ENCODE peak calls at places on chromosomes 7 and 10, in six cellular contexts. V is lower lobe of right lung; S is HCT116; M is mammary epithelial cell; L is CD4-positive, alpha-beta T cell; P is CD8-positive, alpha-beta T cell. X is an unnamed sample.

GRCh38 chr10:21458496-21458895 is 67.0 kb downstream of the SKIDA1 start:
- DNase-seq in V (no peak), M (no peak), S (no peak), L (no peak), P (no peak), X (no peak)

GRCh38 chr7:79897166-79897565 is 237.5 kb upstream of the GNAI1 start:
- DNase-seq in V (no peak), P (no peak), L (no peak), S (no peak), M (no peak), X (no peak)

GRCh38 chr10:118841881-118842605 is 87.3 kb upstream of the CACUL1 start:
- DNase-seq in V (no peak), L (no peak), P (no peak), S (no peak), M (no peak), X (no peak)

GRCh38 chr7:142887282-142888015 is 1.9 kb upstream of the TRPV6 start:
- DNase-seq in S (no peak), P (no peak), L (no peak), M (no peak), V (no peak), X (no peak)

GRCh38 chr10:59508296-59508695 is 145.9 kb upstream of the FAM13C start:
- DNase-seq in M (peak), S (peak), L (no peak), P (no peak), V (no peak), X (no peak)

GRCh38 chr10:13716161-13717071 is 129.7 kb downstream of the PRPF18 start:
- DNase-seq in S (no peak), V (no peak), L (no peak), M (no peak), P (no peak), X (no peak)

GRCh38 chr10:29795856-29796255 is 161.1 kb upstream of the SVIL start:
- DNase-seq in M (peak), S (no peak), P (no peak), L (no peak), V (no peak), X (no peak)

GRCh38 chr7:104643587-104644217 is 315.3 kb downstream of the LHFPL3 start:
- DNase-seq in M (peak), V (no peak), S (peak), P (no peak), L (no peak), X (no peak)

GRCh38 chr7:108103566-108104298 is 26.4 kb downstream of the LAMB4 start:
- DNase-seq in P (no peak), L (no peak), M (no peak), V (no peak), S (no peak), X (no peak)

GRCh38 chr7:34851431-34851830 is 185.9 kb downstream of the DPY19L1 start:
- DNase-seq in S (no peak), P (no peak), M (no peak), L (no peak), V (no peak), X (no peak)

GRCh38 chr7:585229-585711 is 65.6 kb upstream of the PDGFA start:
- DNase-seq in L (no peak), V (peak), M (no peak), S (no peak), P (no peak), X (no peak)

GRCh38 chr10:66651308-66652082 is 274.3 kb upstream of the LRRTM3 start:
- DNase-seq in V (no peak), M (no peak), P (no peak), L (no peak), S (no peak), X (no peak)

GRCh38 chr10:29804025-29804852 is 169.5 kb upstream of the SVIL start:
- DNase-seq in L (no peak), P (no peak), S (peak), V (peak), M (peak), X (peak)

GRCh38 chr7:157550300-157551275 is 213.8 kb downstream of the DNAJB6 start:
- DNase-seq in S (no peak), V (peak), M (no peak), L (no peak), P (no peak), X (no peak)

GRCh38 chr10:131982185-131982756 is 548 bp upstream of the BNIP3 start:
- DNase-seq in V (no peak), S (no peak), L (no peak), P (no peak), M (no peak), X (no peak)

DNA sequence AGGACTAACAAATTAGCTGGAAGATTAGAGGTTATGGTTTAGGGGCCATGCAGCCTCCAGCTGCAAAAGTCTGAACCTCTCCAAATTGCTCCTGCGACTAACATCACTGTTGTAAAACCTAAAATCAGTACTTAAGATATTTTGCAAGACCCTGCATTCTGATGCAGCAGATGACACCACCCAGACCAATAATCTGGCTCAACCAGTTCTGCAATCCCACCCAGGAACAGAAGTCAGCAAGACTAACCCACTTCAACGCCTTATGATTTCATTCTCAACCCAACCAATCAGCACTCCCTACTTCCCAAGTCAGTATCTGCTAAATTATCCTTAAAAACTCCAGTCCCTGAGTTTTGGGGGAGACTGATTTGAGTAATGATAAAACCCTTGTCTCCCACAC is 250.8 kb upstream of the MBL2 start:
- DNase-seq in S (no peak), L (no peak), P (no peak), M (no peak), V (no peak), X (no peak)
- H3K27ac ChIP-seq in S (no peak), L (no peak), P (no peak), M (no peak), V (no peak), X (no peak)

GRCh38 chr7:121000091-121000983 is 11.8 kb downstream of the CPED1 start:
- DNase-seq in S (no peak), P (no peak), L (no peak), M (no peak), V (no peak), X (no peak)
- H3K27ac ChIP-seq in S (no peak), P (no peak), L (no peak), M (no peak), V (peak), X (no peak)

GRCh38 chr10:3684891-3685290 is 100.1 kb downstream of the KLF6 start:
- DNase-seq in P (no peak), S (no peak), V (no peak), M (no peak), L (no peak), X (no peak)

GRCh38 chr10:3691482-3691881 is 93.5 kb downstream of the KLF6 start:
- DNase-seq in M (no peak), V (no peak), P (no peak), S (no peak), L (no peak), X (no peak)

GRCh38 chr10:3689871-3690510 is 95.0 kb downstream of the KLF6 start:
- DNase-seq in M (peak), L (no peak), V (no peak), P (no peak), S (no peak), X (no peak)

GRCh38 chr10:3685385-3685784 is 99.6 kb downstream of the KLF6 start:
- DNase-seq in L (no peak), M (no peak), S (no peak), V (no peak), P (no peak), X (no peak)

DNA sequence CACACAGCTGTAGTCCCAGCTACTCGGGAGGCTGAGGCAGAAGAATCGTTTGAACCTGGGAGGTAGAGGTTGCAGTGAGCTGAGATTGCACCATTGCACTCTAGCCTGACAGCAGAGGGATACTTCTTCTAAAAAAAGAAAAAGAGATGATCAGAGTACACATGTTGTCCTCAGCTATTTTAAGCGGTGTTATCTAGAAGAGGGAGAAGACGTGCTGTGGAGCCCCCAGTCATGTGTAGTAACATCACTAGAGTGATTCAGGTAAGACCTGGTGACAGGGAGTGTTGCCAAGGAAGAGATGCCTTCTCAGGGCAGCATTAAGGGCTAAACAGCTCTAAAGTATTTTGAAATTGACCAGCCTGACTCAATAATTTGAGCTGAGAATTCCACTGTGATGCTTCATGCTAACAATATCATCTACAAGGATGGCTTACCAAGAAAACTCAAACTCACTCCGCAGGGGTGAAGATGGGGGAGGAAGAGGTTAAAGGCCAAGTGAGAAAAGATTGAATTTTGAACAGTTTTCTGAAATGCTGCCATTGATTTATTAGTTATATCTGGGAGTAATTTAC is 97.4 kb downstream of the KLF6 start:
- DNase-seq in S (no peak), V (no peak), M (no peak), L (no peak), P (no peak), X (no peak)
- H3K27ac ChIP-seq in S (no peak), V (no peak), M (no peak), L (no peak), P (no peak), X (no peak)

DNA sequence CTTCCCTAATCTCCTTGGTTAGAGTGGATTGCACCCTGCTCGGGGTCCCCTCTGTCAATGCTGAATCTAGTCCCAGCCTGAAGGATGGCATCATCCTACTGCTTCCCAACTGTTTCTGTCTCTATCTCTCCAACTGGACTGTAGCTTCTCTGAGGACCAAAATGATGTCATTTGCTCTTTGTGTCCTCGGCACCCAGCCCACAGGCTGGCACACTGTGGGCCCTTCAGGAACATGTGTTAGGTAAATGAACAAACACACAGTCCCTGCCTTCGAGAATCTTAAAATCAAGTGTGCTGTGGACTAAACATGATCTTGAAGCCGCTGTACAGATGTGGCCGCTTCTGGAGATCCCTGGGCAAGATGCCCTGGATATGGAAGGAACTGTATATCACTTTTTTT is 5.0 kb upstream of the CDH23 start:
- DNase-seq in V (no peak), S (no peak), M (no peak), L (no peak), P (no peak), X (no peak)
- H3K27ac ChIP-seq in V (no peak), S (no peak), M (no peak), L (no peak), P (no peak), X (peak)

DNA sequence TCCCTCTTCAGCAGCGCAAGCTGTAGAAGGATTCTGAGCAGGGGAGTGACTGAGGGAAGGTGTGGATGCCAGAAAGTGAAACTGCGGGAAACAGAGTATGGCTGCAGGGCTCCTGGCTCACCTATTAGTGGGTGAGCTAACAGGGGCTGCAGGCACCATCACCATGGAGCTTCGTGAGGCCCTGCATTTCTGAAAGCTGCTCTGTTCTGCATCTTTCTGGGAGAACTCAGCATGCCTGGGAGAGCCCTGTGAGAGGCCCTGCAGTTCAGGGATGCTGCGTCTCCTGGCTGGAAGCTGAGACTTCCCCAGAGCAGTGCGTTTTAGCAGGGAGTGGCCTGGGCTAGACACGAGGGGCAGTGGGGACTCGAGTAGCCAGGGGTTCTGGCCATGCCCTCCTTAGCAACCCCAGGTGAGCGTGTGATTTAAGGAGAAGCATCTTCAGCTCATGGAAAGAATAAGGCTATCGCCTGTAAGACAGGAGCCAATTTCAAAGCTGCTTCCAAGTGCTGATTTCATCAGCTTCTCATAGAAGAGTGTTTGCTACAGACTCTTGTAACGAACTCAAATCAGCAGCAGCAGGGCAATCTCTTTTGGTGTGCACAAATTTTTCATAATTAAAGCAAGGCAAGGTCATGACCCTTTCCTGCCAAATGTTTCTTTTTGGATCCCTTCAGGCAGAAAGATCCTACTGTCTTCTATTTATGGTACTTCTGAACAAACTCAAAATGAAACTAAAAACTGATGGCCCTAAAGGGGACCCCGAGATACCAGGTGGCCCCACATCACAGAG is 293.6 kb upstream of the ZNF32 start:
- DNase-seq in P (no peak), V (no peak), S (no peak), L (no peak), M (no peak), X (no peak)
- H3K27ac ChIP-seq in P (no peak), V (no peak), S (no peak), L (no peak), M (no peak), X (no peak)

DNA sequence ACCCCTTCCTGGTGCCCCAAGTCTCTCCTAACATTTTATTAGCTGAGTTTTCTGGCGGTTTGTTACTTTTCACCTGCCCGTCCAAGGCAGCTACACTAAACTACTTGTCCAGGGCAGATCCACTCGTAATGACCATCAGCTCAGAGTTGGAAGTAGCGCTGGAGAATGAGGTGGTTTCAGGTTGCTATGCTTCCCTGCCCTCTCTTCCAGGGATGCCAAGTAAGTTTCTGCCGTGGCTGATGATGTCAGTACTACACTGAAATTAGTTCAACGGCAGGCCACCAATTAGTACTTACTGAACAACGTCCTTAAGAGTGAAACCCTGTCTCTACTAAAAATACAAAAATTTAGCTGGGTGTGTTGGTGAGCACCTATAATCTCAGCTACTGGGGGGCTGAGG is 55.2 kb downstream of the DIP2C start:
- DNase-seq in L (no peak), S (no peak), M (no peak), V (no peak), P (no peak), X (no peak)
- H3K27ac ChIP-seq in L (no peak), S (no peak), M (no peak), V (no peak), P (no peak), X (peak)

X was measured in caudate nucleus.